ENCODE peak calls at places on chromosomes 6 and 20, in eight cellular contexts. B is AG20443; M is GM19239; Q is AG09309; X is T-helper 9 cell; E is nephron progenitor cell; Z is stimulated activated naive CD8-positive, alpha-beta T cell treated with anti-CD3 and anti-CD28 coated beads, Interleukin-15, Interleukin-2, amounts not matched to agents 100 U/mL and 50 U/mL, for 24 hours; C is iPS-NIHi11. V is an unnamed sample.

GRCh38 chr6:41442800-41443501 is 103.2 kb upstream of the FOXP4 start:
- DNase-seq in B (peak), M (no peak), Q (no peak), X (peak), E (peak), Z (peak), C (peak), V (no peak)

GRCh38 chr6:169778646-169779045 is 27.2 kb downstream of the ERMARD start:
- DNase-seq in B (no peak), M (no peak), Q (no peak), X (no peak), E (no peak), Z (no peak), C (no peak), V (no peak)

GRCh38 chr6:36272234-36272633 is 2.4 kb downstream of the PNPLA1 start:
- DNase-seq in B (no peak), M (no peak), Q (no peak), X (no peak), E (no peak), Z (no peak), C (no peak), V (no peak)

GRCh38 chr6:163341224-163341623 is 73.3 kb upstream of the QKI start:
- DNase-seq in B (no peak), M (no peak), Q (no peak), X (no peak), E (no peak), Z (no peak), C (no peak), V (no peak)

GRCh38 chr6:74577619-74578018 is 628.2 kb downstream of the COL12A1 start:
- DNase-seq in B (no peak), M (no peak), Q (no peak), X (no peak), E (no peak), Z (no peak), C (no peak), V (no peak)

GRCh38 chr6:150566486-150566885 is 33.2 kb upstream of the PLEKHG1 start:
- DNase-seq in B (no peak), M (no peak), Q (no peak), X (no peak), E (no peak), Z (no peak), C (no peak), V (no peak)

GRCh38 chr6:166851426-166851825 is 104.9 kb downstream of the RNASET2 start:
- DNase-seq in B (no peak), M (no peak), Q (no peak), X (no peak), E (no peak), Z (no peak), C (no peak), V (no peak)

GRCh38 chr20:49825521-49826033 is 12.9 kb downstream of the SLC9A8 start:
- DNase-seq in B (no peak), M (no peak), Q (no peak), X (no peak), E (no peak), Z (no peak), C (no peak), V (no peak)

GRCh38 chr6:136873733-136874132 is 48.4 kb upstream of the SLC35D3 start:
- DNase-seq in B (no peak), M (no peak), Q (no peak), X (no peak), E (no peak), Z (no peak), C (no peak), V (no peak)

GRCh38 chr6:83193747-83194582 is 808 bp downstream of the RWDD2A start:
- DNase-seq in B (peak), M (no peak), Q (no peak), X (peak), E (peak), Z (peak), C (peak), V (no peak)

GRCh38 chr6:3825331-3825831 is 23.8 kb upstream of the FAM50B start:
- DNase-seq in B (peak), M (no peak), Q (no peak), X (no peak), E (no peak), Z (no peak), C (peak), V (no peak)

GRCh38 chr6:31356216-31356945 is 598 bp downstream of the HLA-B start:
- DNase-seq in B (peak), M (no peak), Q (no peak), X (peak), E (peak), Z (peak), C (no peak), V (peak)

GRCh38 chr20:38633577-38634093 is 32.0 kb downstream of the ARHGAP40 start:
- DNase-seq in B (peak), M (peak), Q (no peak), X (peak), E (peak), Z (peak), C (peak), V (peak)

GRCh38 chr20:41058007-41058673 is 29.5 kb downstream of the TOP1 start:
- DNase-seq in B (peak), M (no peak), Q (peak), X (no peak), E (no peak), Z (peak), C (no peak), V (no peak)

GRCh38 chr6:29653452-29654038 is 3.3 kb upstream of the MOG start:
- DNase-seq in B (peak), M (no peak), Q (peak), X (peak), E (peak), Z (peak), C (peak), V (peak)

V was measured in memory B cell.